ENCODE peak calls at places on chromosomes 6 and 20, in six cellular contexts. One of them, this sample, is unnamed.

GRCh38 chr6:74731921-74732320 is 473.9 kb downstream of the COL12A1 start:
- DNase-seq in esophagus muscularis mucosa: no peak
- DNase-seq in A549: no peak
- DNase-seq in K562: no peak
- DNase-seq in IMR-90: peak
- DNase-seq in suprapubic skin: no peak
- DNase-seq in this sample: no peak

GRCh38 chr20:38210741-38211140 is 45.7 kb upstream of the TGM2 start:
- DNase-seq in esophagus muscularis mucosa: no peak
- DNase-seq in A549: no peak
- DNase-seq in K562: no peak
- DNase-seq in IMR-90: peak
- DNase-seq in suprapubic skin: peak
- DNase-seq in this sample: no peak

GRCh38 chr20:12153616-12154015 is 235.9 kb downstream of the BTBD3 start:
- DNase-seq in esophagus muscularis mucosa: no peak
- DNase-seq in A549: no peak
- DNase-seq in K562: no peak
- DNase-seq in IMR-90: peak
- DNase-seq in suprapubic skin: no peak
- DNase-seq in this sample: no peak

GRCh38 chr6:20202070-20202658 is 10.1 kb downstream of the MBOAT1 start:
- DNase-seq in esophagus muscularis mucosa: no peak
- DNase-seq in A549: peak
- DNase-seq in K562: peak
- DNase-seq in IMR-90: peak
- DNase-seq in suprapubic skin: no peak
- DNase-seq in this sample: no peak

GRCh38 chr6:35757461-35758123 is 18.8 kb upstream of the CLPSL2 start:
- DNase-seq in esophagus muscularis mucosa: no peak
- DNase-seq in A549: peak
- DNase-seq in K562: peak
- DNase-seq in IMR-90: peak
- DNase-seq in suprapubic skin: no peak
- DNase-seq in this sample: no peak

GRCh38 chr6:2937627-2938003 is 33.8 kb downstream of the SERPINB6 start:
- DNase-seq in esophagus muscularis mucosa: no peak
- DNase-seq in A549: no peak
- DNase-seq in K562: no peak
- DNase-seq in IMR-90: no peak
- DNase-seq in suprapubic skin: no peak
- DNase-seq in this sample: no peak

GRCh38 chr20:3811421-3812258 is 8.7 kb upstream of the AP5S1 start:
- DNase-seq in esophagus muscularis mucosa: peak
- DNase-seq in A549: peak
- DNase-seq in K562: peak
- DNase-seq in IMR-90: peak
- DNase-seq in suprapubic skin: peak
- DNase-seq in this sample: peak

GRCh38 chr20:1825492-1825891 is 69.7 kb upstream of the SIRPA start:
- DNase-seq in esophagus muscularis mucosa: no peak
- DNase-seq in A549: peak
- DNase-seq in K562: no peak
- DNase-seq in IMR-90: peak
- DNase-seq in suprapubic skin: no peak
- DNase-seq in this sample: no peak

GRCh38 chr20:57211949-57212889 is 54.2 kb downstream of the BMP7 start:
- DNase-seq in esophagus muscularis mucosa: peak
- DNase-seq in A549: peak
- DNase-seq in K562: no peak
- DNase-seq in IMR-90: peak
- DNase-seq in suprapubic skin: peak
- DNase-seq in this sample: no peak

GRCh38 chr6:71886184-71887005 is at the start of gene RIMS1:
- DNase-seq in esophagus muscularis mucosa: no peak
- DNase-seq in A549: peak
- DNase-seq in K562: no peak
- DNase-seq in IMR-90: no peak
- DNase-seq in suprapubic skin: no peak
- DNase-seq in this sample: peak

GRCh38 chr6:131867744-131868143 is 59.9 kb downstream of the ENPP1 start:
- DNase-seq in esophagus muscularis mucosa: no peak
- DNase-seq in A549: no peak
- DNase-seq in K562: no peak
- DNase-seq in IMR-90: peak
- DNase-seq in suprapubic skin: no peak
- DNase-seq in this sample: no peak

GRCh38 chr20:63873477-63873971 is 8.5 kb downstream of the TPD52L2 start:
- DNase-seq in esophagus muscularis mucosa: no peak
- DNase-seq in A549: peak
- DNase-seq in K562: no peak
- DNase-seq in IMR-90: peak
- DNase-seq in suprapubic skin: peak
- DNase-seq in this sample: peak

GRCh38 chr6:86456786-86457185 is 480.5 kb upstream of the HTR1E start:
- DNase-seq in esophagus muscularis mucosa: peak
- DNase-seq in A549: no peak
- DNase-seq in K562: no peak
- DNase-seq in IMR-90: no peak
- DNase-seq in suprapubic skin: no peak
- DNase-seq in this sample: no peak

GRCh38 chr6:9516207-9516606 is 898.7 kb downstream of the TFAP2A start:
- DNase-seq in esophagus muscularis mucosa: no peak
- DNase-seq in A549: peak
- DNase-seq in K562: no peak
- DNase-seq in IMR-90: peak
- DNase-seq in suprapubic skin: no peak
- DNase-seq in this sample: no peak

GRCh38 chr6:16168858-16169257 is 40.0 kb downstream of the MYLIP start:
- DNase-seq in esophagus muscularis mucosa: no peak
- DNase-seq in A549: peak
- DNase-seq in K562: peak
- DNase-seq in IMR-90: peak
- DNase-seq in suprapubic skin: no peak
- DNase-seq in this sample: no peak

GRCh38 chr6:163300838-163301237 is 113.7 kb upstream of the QKI start:
- DNase-seq in esophagus muscularis mucosa: peak
- DNase-seq in A549: no peak
- DNase-seq in K562: no peak
- DNase-seq in IMR-90: no peak
- DNase-seq in suprapubic skin: no peak
- DNase-seq in this sample: no peak

GRCh38 chr6:108961985-108962384 is 113.8 kb downstream of the ARMC2 start:
- DNase-seq in esophagus muscularis mucosa: no peak
- DNase-seq in A549: no peak
- DNase-seq in K562: no peak
- DNase-seq in IMR-90: peak
- DNase-seq in suprapubic skin: no peak
- DNase-seq in this sample: no peak

GRCh38 chr20:34627458-34627857 is 49.4 kb downstream of the PIGU start:
- DNase-seq in esophagus muscularis mucosa: no peak
- DNase-seq in A549: peak
- DNase-seq in K562: peak
- DNase-seq in IMR-90: no peak
- DNase-seq in suprapubic skin: no peak
- DNase-seq in this sample: no peak

GRCh38 chr20:45937765-45938164 is 3.3 kb downstream of the PCIF1 start:
- DNase-seq in esophagus muscularis mucosa: no peak
- DNase-seq in A549: no peak
- DNase-seq in K562: no peak
- DNase-seq in IMR-90: peak
- DNase-seq in suprapubic skin: no peak
- DNase-seq in this sample: no peak

GRCh38 chr6:16179970-16180431 is 51.1 kb downstream of the MYLIP start:
- DNase-seq in esophagus muscularis mucosa: no peak
- DNase-seq in A549: no peak
- DNase-seq in K562: no peak
- DNase-seq in IMR-90: no peak
- DNase-seq in suprapubic skin: no peak
- DNase-seq in this sample: no peak

GRCh38 chr6:151847064-151847463 is 39.6 kb downstream of the ESR1 start:
- DNase-seq in esophagus muscularis mucosa: no peak
- DNase-seq in A549: peak
- DNase-seq in K562: peak
- DNase-seq in IMR-90: peak
- DNase-seq in suprapubic skin: no peak
- DNase-seq in this sample: no peak

GRCh38 chr6:27188885-27189418 is 58.5 kb upstream of the PRSS16 start:
- DNase-seq in esophagus muscularis mucosa: no peak
- DNase-seq in A549: peak
- DNase-seq in K562: peak
- DNase-seq in IMR-90: peak
- DNase-seq in suprapubic skin: no peak
- DNase-seq in this sample: no peak

GRCh38 chr20:20210327-20210726 is 157.6 kb upstream of the INSM1 start:
- DNase-seq in esophagus muscularis mucosa: no peak
- DNase-seq in A549: no peak
- DNase-seq in K562: no peak
- DNase-seq in IMR-90: no peak
- DNase-seq in suprapubic skin: peak
- DNase-seq in this sample: no peak

GRCh38 chr6:44622555-44622954 is 235.0 kb downstream of the CDC5L start:
- DNase-seq in esophagus muscularis mucosa: no peak
- DNase-seq in A549: no peak
- DNase-seq in K562: no peak
- DNase-seq in IMR-90: no peak
- DNase-seq in suprapubic skin: no peak
- DNase-seq in this sample: no peak

GRCh38 chr6:129860901-129861665 is at the start of gene TMEM244:
- DNase-seq in esophagus muscularis mucosa: no peak
- DNase-seq in A549: no peak
- DNase-seq in K562: no peak
- DNase-seq in IMR-90: peak
- DNase-seq in suprapubic skin: no peak
- DNase-seq in this sample: no peak

GRCh38 chr20:20253744-20254330 is 114.1 kb upstream of the INSM1 start:
- DNase-seq in esophagus muscularis mucosa: no peak
- DNase-seq in A549: no peak
- DNase-seq in K562: no peak
- DNase-seq in IMR-90: no peak
- DNase-seq in suprapubic skin: no peak
- DNase-seq in this sample: no peak

GRCh38 chr6:156449569-156449968 is 327.6 kb upstream of the ARID1B start:
- DNase-seq in esophagus muscularis mucosa: no peak
- DNase-seq in A549: no peak
- DNase-seq in K562: no peak
- DNase-seq in IMR-90: no peak
- DNase-seq in suprapubic skin: no peak
- DNase-seq in this sample: no peak

GRCh38 chr6:25332165-25332564 is 53.0 kb downstream of the CARMIL1 start:
- DNase-seq in esophagus muscularis mucosa: no peak
- DNase-seq in A549: no peak
- DNase-seq in K562: no peak
- DNase-seq in IMR-90: no peak
- DNase-seq in suprapubic skin: no peak
- DNase-seq in this sample: no peak
- H3K27ac ChIP-seq in esophagus muscularis mucosa: no peak
- H3K27ac ChIP-seq in A549: no peak
- H3K27ac ChIP-seq in K562: no peak
- H3K27ac ChIP-seq in IMR-90: no peak
- H3K27ac ChIP-seq in suprapubic skin: no peak
- H3K27ac ChIP-seq in this sample: no peak

DNA sequence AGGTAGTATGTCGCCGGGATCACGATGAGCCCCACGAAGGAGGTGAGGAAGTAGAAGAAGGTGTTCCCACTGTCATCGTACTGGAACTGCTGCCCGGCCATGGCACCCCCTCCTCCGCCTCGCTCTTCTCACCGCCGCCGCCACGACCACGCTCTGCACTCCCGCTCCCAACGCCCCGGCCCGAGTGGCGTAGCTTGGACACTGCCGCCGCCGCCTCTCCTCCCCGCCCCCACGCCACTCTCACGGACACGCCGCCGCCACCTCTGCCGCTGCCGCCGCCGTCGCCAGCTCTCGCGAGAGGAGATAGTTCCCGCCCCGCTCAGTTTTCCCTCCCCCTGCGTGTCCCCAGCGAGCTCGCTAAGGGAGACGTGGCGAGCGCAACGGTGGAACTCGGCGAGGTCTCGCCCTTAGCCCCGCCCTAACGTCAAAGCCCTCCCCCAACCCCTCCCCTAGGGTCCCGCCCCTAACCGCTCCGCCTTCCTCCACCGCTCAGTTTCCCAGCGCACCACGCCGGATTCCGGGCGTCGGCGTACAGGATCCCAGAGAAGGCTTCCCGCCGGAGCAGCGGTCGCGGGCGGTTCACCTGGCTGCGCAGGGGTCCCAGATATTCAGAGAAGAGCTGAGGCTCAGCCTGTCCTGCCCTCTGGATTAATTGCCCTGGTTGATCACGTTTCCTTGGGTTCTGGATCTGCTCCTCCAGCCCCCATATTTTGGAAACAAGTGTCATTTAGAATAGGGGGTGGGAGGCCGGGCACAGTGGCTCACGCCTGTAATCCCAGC is at the start of gene SEC63:
- DNase-seq in esophagus muscularis mucosa: peak
- DNase-seq in A549: peak
- DNase-seq in K562: peak
- DNase-seq in IMR-90: peak
- DNase-seq in suprapubic skin: peak
- DNase-seq in this sample: peak
- TF ChIP-seq POLR2A in esophagus muscularis mucosa: peak
- TF ChIP-seq POLR2A in A549: peak
- TF ChIP-seq POLR2A in K562: peak
- TF ChIP-seq POLR2A in IMR-90: peak
- TF ChIP-seq POLR2A in suprapubic skin: peak
- TF ChIP-seq POLR2A in this sample: peak

GRCh38 chr6:112415366-112415765 is 68.2 kb downstream of the RFPL4B start:
- DNase-seq in esophagus muscularis mucosa: no peak
- DNase-seq in A549: no peak
- DNase-seq in K562: no peak
- DNase-seq in IMR-90: no peak
- DNase-seq in suprapubic skin: no peak
- DNase-seq in this sample: no peak
- H3K4me3 ChIP-seq in esophagus muscularis mucosa: no peak
- H3K4me3 ChIP-seq in A549: no peak
- H3K4me3 ChIP-seq in K562: no peak
- H3K4me3 ChIP-seq in IMR-90: no peak
- H3K4me3 ChIP-seq in suprapubic skin: no peak
- H3K4me3 ChIP-seq in this sample: no peak

DNA sequence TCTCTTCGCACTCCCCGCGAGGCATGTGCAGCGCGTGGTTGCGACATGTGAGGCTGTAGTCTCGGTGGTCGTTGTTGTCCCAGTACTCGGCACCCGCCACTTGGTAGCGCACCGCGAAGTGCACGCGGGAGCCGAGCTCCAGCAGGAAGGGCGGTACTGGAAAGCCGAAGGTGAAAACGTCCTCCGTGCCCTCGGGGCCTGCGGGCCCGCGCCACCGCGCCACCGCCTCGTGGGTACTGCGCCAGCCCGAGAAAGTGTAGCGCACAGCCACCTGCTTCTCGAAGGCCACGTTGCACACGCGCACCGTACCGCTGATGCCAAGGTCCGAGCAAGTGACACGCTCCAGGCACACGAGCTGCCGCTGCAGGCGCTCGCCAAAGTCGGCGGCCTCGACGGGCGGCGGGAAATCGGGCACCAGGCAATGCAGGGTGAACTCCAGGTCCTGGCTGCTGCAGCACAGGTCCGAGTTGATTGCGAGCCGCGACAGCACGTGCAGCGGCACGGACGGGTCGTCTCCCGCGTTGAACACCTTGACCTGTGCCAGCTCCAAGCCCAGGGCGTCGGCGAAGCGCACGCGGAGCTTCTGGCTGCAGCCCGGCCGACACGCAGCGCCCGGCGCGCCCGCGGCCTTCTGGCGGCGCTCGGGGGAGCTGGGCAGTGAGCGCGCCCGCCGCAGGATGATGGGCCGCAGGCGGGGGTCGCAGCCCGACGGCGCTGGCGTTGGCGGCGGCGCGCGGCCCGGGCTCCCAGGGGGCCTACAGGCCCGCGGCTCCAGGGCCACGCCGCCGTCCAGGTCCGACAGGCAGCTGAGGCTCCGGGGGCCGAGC is 840 bp downstream of the PPP1R3D start:
- DNase-seq in esophagus muscularis mucosa: no peak
- DNase-seq in A549: no peak
- DNase-seq in K562: peak
- DNase-seq in IMR-90: no peak
- DNase-seq in suprapubic skin: peak
- DNase-seq in this sample: peak
- H3K27ac ChIP-seq in esophagus muscularis mucosa: peak
- H3K27ac ChIP-seq in A549: peak
- H3K27ac ChIP-seq in K562: peak
- H3K27ac ChIP-seq in IMR-90: peak
- H3K27ac ChIP-seq in suprapubic skin: peak
- H3K27ac ChIP-seq in this sample: peak